ENCODE peak calls at places on chromosomes 11 and 22, in nine cellular contexts. W is amygdala; P is RPMI8226; A is endothelial cell of umbilical vein; T is central memory CD4-positive, alpha-beta T cell; H is ACHN; C is fibroblast of mammary gland; K is H54; O is smooth muscle cell of the brain vasculature. B is an unnamed sample.
A peak's percentile ranks its signal among the peaks of the same experiment; 100 is the strongest.

GRCh38 chr11:17548444-17548843 is 1.4 kb downstream of the OTOG start:
- DNase-seq in W (no peak), P (peak; percentile 15), A (no peak), T (no peak), H (no peak), C (no peak), K (no peak), O (no peak), B (no peak)

GRCh38 chr11:127619946-127620345 is 619.4 kb upstream of the KIRREL3 start:
- DNase-seq in W (no peak), P (no peak), A (no peak), T (no peak), H (no peak), C (no peak), K (no peak), O (no peak), B (no peak)

GRCh38 chr11:101010899-101011298 is 118.7 kb downstream of the PGR start:
- DNase-seq in W (no peak), P (no peak), A (no peak), T (no peak), H (peak; percentile 4), C (peak; percentile 32), K (no peak), O (no peak), B (no peak)

GRCh38 chr11:64355078-64355940 is 3.7 kb upstream of the RPS6KA4 start:
- DNase-seq in W (peak; percentile 67), P (no peak), A (peak; percentile 87), T (no peak), H (peak; percentile 86), C (peak; percentile 76), K (peak; percentile 94), O (no peak), B (no peak)

GRCh38 chr11:86749861-86750401 is 50.4 kb upstream of the PRSS23 start:
- DNase-seq in W (no peak), P (no peak), A (no peak), T (no peak), H (no peak), C (no peak), K (no peak), O (no peak), B (no peak)

GRCh38 chr22:20264614-20265452 is 3.3 kb downstream of the RTN4R start:
- DNase-seq in W (peak; percentile 81), P (no peak), A (no peak), T (no peak), H (no peak), C (no peak), K (no peak), O (no peak), B (no peak)

GRCh38 chr11:75440960-75441803 is 8.2 kb upstream of the KLHL35 start:
- DNase-seq in W (no peak), P (no peak), A (no peak), T (no peak), H (no peak), C (no peak), K (no peak), O (no peak), B (no peak)

GRCh38 chr22:44319685-44320084 is 6.9 kb upstream of the SHISAL1 start:
- DNase-seq in W (no peak), P (no peak), A (no peak), T (no peak), H (no peak), C (no peak), K (no peak), O (no peak), B (no peak)

GRCh38 chr11:12502041-12502440 is 124.7 kb downstream of the PARVA start:
- DNase-seq in W (no peak), P (no peak), A (no peak), T (no peak), H (no peak), C (peak; percentile 33), K (no peak), O (no peak), B (no peak)

GRCh38 chr22:39132871-39133524 is 19.5 kb downstream of the CBX7 start:
- DNase-seq in W (no peak), P (no peak), A (no peak), T (no peak), H (no peak), C (no peak), K (no peak), O (no peak), B (no peak)

GRCh38 chr22:44025171-44026065 is 1.3 kb downstream of the PARVB start:
- DNase-seq in W (no peak), P (peak; percentile 94), A (peak; percentile 21), T (no peak), H (no peak), C (no peak), K (no peak), O (no peak), B (no peak)

GRCh38 chr11:128172046-128172878 is 415.1 kb downstream of the ETS1 start:
- DNase-seq in W (peak; percentile 51), P (peak; percentile 71), A (peak; percentile 91), T (peak; percentile 68), H (peak; percentile 74), C (peak; percentile 92), K (no peak), O (peak; percentile 84), B (no peak)

GRCh38 chr11:116457336-116458007 is 315.3 kb downstream of the BUD13 start:
- DNase-seq in W (no peak), P (no peak), A (no peak), T (no peak), H (no peak), C (no peak), K (no peak), O (no peak), B (no peak)

GRCh38 chr11:64916040-64916847 is 765 bp downstream of the ATG2A start:
- DNase-seq in W (no peak), P (peak; percentile 57), A (peak; percentile 34), T (peak; percentile 40), H (peak; percentile 41), C (peak; percentile 74), K (peak; percentile 85), O (no peak), B (no peak)

GRCh38 chr22:33635766-33636165 is 284.5 kb downstream of the LARGE1 start:
- DNase-seq in W (no peak), P (no peak), A (no peak), T (no peak), H (no peak), C (no peak), K (no peak), O (no peak), B (no peak)

GRCh38 chr11:68889948-68890446 is 13.6 kb downstream of the MRPL21 start:
- DNase-seq in W (no peak), P (no peak), A (no peak), T (no peak), H (no peak), C (peak; percentile 99), K (peak; percentile 31), O (peak; percentile 98), B (no peak)

GRCh38 chr22:37741312-37741795 is 44.5 kb downstream of the TRIOBP start:
- DNase-seq in W (peak; percentile 32), P (peak; percentile 87), A (no peak), T (no peak), H (no peak), C (peak; percentile 99), K (no peak), O (peak; percentile 98), B (peak; percentile 2)

GRCh38 chr11:44868021-44868420 is 82.7 kb downstream of the TP53I11 start:
- DNase-seq in W (no peak), P (no peak), A (no peak), T (no peak), H (no peak), C (no peak), K (no peak), O (no peak), B (no peak)

GRCh38 chr11:65649656-65650546 is 12.0 kb downstream of the SIPA1 start:
- DNase-seq in W (no peak), P (no peak), A (no peak), T (no peak), H (no peak), C (no peak), K (no peak), O (no peak), B (no peak)

GRCh38 chr11:6606471-6607189 is 3.1 kb downstream of the ILK start:
- DNase-seq in W (peak; percentile 84), P (peak; percentile 70), A (peak; percentile 95), T (peak; percentile 20), H (peak; percentile 94), C (peak; percentile 92), K (peak; percentile 99), O (peak; percentile 63), B (no peak)

GRCh38 chr11:2725367-2726300 is 25.8 kb upstream of the KCNQ1OT1 start:
- DNase-seq in W (no peak), P (no peak), A (no peak), T (no peak), H (no peak), C (peak; percentile 72), K (no peak), O (no peak), B (no peak)

GRCh38 chr11:8699903-8700302 is 17.3 kb downstream of the RPL27A start:
- DNase-seq in W (peak; percentile 79), P (no peak), A (peak; percentile 34), T (no peak), H (no peak), C (peak; percentile 52), K (peak; percentile 84), O (no peak), B (no peak)

GRCh38 chr22:39482768-39483167 is 19.3 kb upstream of the MIEF1 start:
- DNase-seq in W (no peak), P (peak; percentile 30), A (peak; percentile 43), T (no peak), H (peak; percentile 64), C (peak; percentile 64), K (peak; percentile 81), O (no peak), B (no peak)

GRCh38 chr22:45925811-45926351 is 51.1 kb downstream of the WNT7B start:
- DNase-seq in W (no peak), P (no peak), A (no peak), T (no peak), H (peak; percentile 65), C (no peak), K (peak; percentile 45), O (no peak), B (no peak)

GRCh38 chr11:70763606-70764005 is 365.3 kb downstream of the CTTN start:
- DNase-seq in W (no peak), P (no peak), A (no peak), T (no peak), H (no peak), C (peak; percentile 19), K (no peak), O (no peak), B (no peak)

GRCh38 chr11:128323381-128323780 is 264.0 kb downstream of the ETS1 start:
- DNase-seq in W (no peak), P (no peak), A (peak; percentile 23), T (peak; percentile 57), H (peak; percentile 13), C (peak; percentile 53), K (no peak), O (no peak), B (no peak)

GRCh38 chr11:75303544-75304224 is 47.8 kb downstream of the ARRB1 start:
- DNase-seq in W (peak; percentile 82), P (no peak), A (no peak), T (no peak), H (no peak), C (no peak), K (no peak), O (no peak), B (no peak)

GRCh38 chr22:19714320-19715252 is at the start of gene SEPTIN5:
- DNase-seq in W (no peak), P (no peak), A (no peak), T (no peak), H (no peak), C (no peak), K (no peak), O (no peak), B (no peak)

GRCh38 chr22:49962751-49963646 is 2.4 kb downstream of the PIM3 start:
- DNase-seq in W (no peak), P (no peak), A (no peak), T (no peak), H (no peak), C (no peak), K (no peak), O (no peak), B (no peak)

GRCh38 chr11:63564056-63564784 is 1.0 kb upstream of the PLAAT2 start:
- DNase-seq in W (peak; percentile 58), P (peak; percentile 85), A (no peak), T (no peak), H (no peak), C (no peak), K (no peak), O (no peak), B (peak; percentile 16)

GRCh38 chr11:284081-285020 is 4.6 kb upstream of the PGGHG start:
- DNase-seq in W (no peak), P (no peak), A (no peak), T (no peak), H (no peak), C (no peak), K (no peak), O (no peak), B (no peak)